ENCODE peak calls at places on chromosomes 2 and 18, in seven cellular contexts. Z, E, W, A, G, M and D are unnamed samples.

GRCh38 chr2:64543006-64543697 is 19.0 kb downstream of the AFTPH start:
- DNase-seq in W (no peak), E (no peak), A (no peak), G (no peak), Z (no peak), M (no peak), D (no peak)

GRCh38 chr2:58601017-58601416 is 359.9 kb upstream of the FANCL start:
- DNase-seq in M (no peak), G (no peak), E (no peak), W (no peak), Z (no peak), A (no peak), D (no peak)

GRCh38 chr2:25822190-25823117 is 55.8 kb downstream of the ASXL2 start:
- DNase-seq in G (peak), E (peak), Z (peak), W (no peak), M (no peak), A (no peak), D (peak)

GRCh38 chr2:129904532-129905446 is 74.7 kb upstream of the RAB6C start:
- DNase-seq in E (peak), M (no peak), W (no peak), Z (no peak), G (no peak), A (no peak), D (no peak)

GRCh38 chr2:231614559-231615057 is 21.9 kb downstream of the TEX44 start:
- DNase-seq in E (peak), A (no peak), W (no peak), M (no peak), Z (peak), G (no peak), D (no peak)

GRCh38 chr2:111184725-111185495 is 64.2 kb downstream of the BCL2L11 start:
- DNase-seq in W (no peak), Z (no peak), M (no peak), A (no peak), G (no peak), E (no peak), D (no peak)

GRCh38 chr2:13819896-13820295 is 812.6 kb upstream of the LRATD1 start:
- DNase-seq in M (no peak), W (no peak), A (no peak), E (no peak), Z (no peak), G (no peak), D (no peak)

GRCh38 chr2:56582570-56582969 is 398.8 kb downstream of the CCDC85A start:
- DNase-seq in E (no peak), M (no peak), A (no peak), Z (no peak), G (no peak), W (no peak), D (no peak)

GRCh38 chr2:62992561-62992960 is 58.1 kb upstream of the OTX1 start:
- DNase-seq in G (no peak), E (no peak), W (no peak), M (no peak), A (no peak), Z (no peak), D (no peak)

GRCh38 chr2:119259296-119259860 is 35.7 kb downstream of the STEAP3 start:
- DNase-seq in Z (no peak), W (no peak), A (no peak), M (no peak), G (no peak), E (no peak), D (no peak)

GRCh38 chr2:208983476-208983875 is 440.4 kb upstream of the MAP2 start:
- DNase-seq in W (no peak), G (no peak), E (no peak), Z (no peak), M (no peak), A (no peak), D (no peak)

GRCh38 chr2:220491633-220492032 is 864.2 kb downstream of the SLC4A3 start:
- DNase-seq in G (no peak), A (no peak), Z (no peak), M (no peak), E (no peak), W (no peak), D (no peak)

GRCh38 chr2:207970825-207971142 is 54.5 kb downstream of the PLEKHM3 start:
- DNase-seq in A (no peak), Z (no peak), E (no peak), G (no peak), W (no peak), M (no peak), D (no peak)

GRCh38 chr2:20382965-20383800 is 32.5 kb upstream of the PUM2 start:
- DNase-seq in W (no peak), E (no peak), G (peak), Z (no peak), A (no peak), M (no peak), D (no peak)

GRCh38 chr18:10051877-10052631 is 138.2 kb downstream of the VAPA start:
- DNase-seq in M (no peak), G (no peak), E (no peak), W (no peak), Z (peak), A (peak), D (no peak)

GRCh38 chr2:238907717-238908173 is 59.9 kb downstream of the TWIST2 start:
- DNase-seq in E (peak), A (no peak), G (no peak), M (no peak), W (no peak), Z (no peak), D (no peak)

GRCh38 chr18:58870130-58870529 is 5.5 kb downstream of the ZNF532 start:
- DNase-seq in G (no peak), Z (no peak), A (no peak), M (no peak), E (no peak), W (no peak), D (no peak)

GRCh38 chr18:58590231-58590630 is 38.7 kb downstream of the ALPK2 start:
- DNase-seq in W (no peak), M (no peak), E (no peak), Z (no peak), G (no peak), A (no peak), D (no peak)

GRCh38 chr2:66674087-66674486 is 239.2 kb downstream of the MEIS1 start:
- DNase-seq in Z (no peak), A (no peak), G (no peak), M (no peak), W (no peak), E (no peak), D (no peak)

GRCh38 chr2:203238711-203239526 is at the start of gene CYP20A1:
- DNase-seq in M (peak), W (peak), G (peak), E (peak), A (peak), Z (peak), D (peak)

GRCh38 chr2:227370791-227371312 is 8.3 kb downstream of the TM4SF20 start:
- DNase-seq in Z (peak), A (no peak), G (no peak), E (no peak), W (no peak), M (no peak), D (no peak)

GRCh38 chr2:191012845-191013616 is 940 bp downstream of the STAT1 start:
- DNase-seq in A (no peak), G (no peak), Z (no peak), W (no peak), M (no peak), E (no peak), D (no peak)

GRCh38 chr2:28616618-28617017 is 120.8 kb downstream of the PLB1 start:
- DNase-seq in Z (no peak), W (no peak), E (no peak), G (no peak), M (no peak), A (no peak), D (no peak)

GRCh38 chr2:102235042-102235473 is 48.2 kb downstream of the IL1RL2 start:
- DNase-seq in G (no peak), A (no peak), W (no peak), M (no peak), Z (no peak), E (no peak), D (no peak)

GRCh38 chr2:234702731-234703225 is 205.9 kb upstream of the ARL4C start:
- DNase-seq in E (no peak), G (no peak), M (no peak), W (no peak), Z (no peak), A (no peak), D (no peak)

GRCh38 chr2:221088506-221088905 is 483.6 kb downstream of the EPHA4 start:
- DNase-seq in W (no peak), G (no peak), A (no peak), M (no peak), Z (no peak), E (no peak), D (no peak)

GRCh38 chr2:94984964-94985575 is 40.4 kb upstream of the MAL start:
- DNase-seq in E (no peak), Z (no peak), A (no peak), M (no peak), W (no peak), G (no peak), D (no peak)

GRCh38 chr2:217657252-217657651 is 345.5 kb downstream of the TNS1 start:
- DNase-seq in W (no peak), M (no peak), G (no peak), A (no peak), Z (no peak), E (no peak), D (no peak)

GRCh38 chr2:217662984-217663602 is 339.7 kb downstream of the TNS1 start:
- DNase-seq in E (no peak), G (no peak), W (no peak), A (no peak), Z (no peak), M (no peak), D (no peak)

GRCh38 chr2:217660423-217660822 is 342.4 kb downstream of the TNS1 start:
- DNase-seq in G (no peak), A (no peak), W (no peak), M (no peak), E (no peak), Z (no peak), D (no peak)

GRCh38 chr2:217664761-217665160 is 338.0 kb downstream of the TNS1 start:
- DNase-seq in G (no peak), M (no peak), E (no peak), W (no peak), Z (no peak), A (no peak), D (no peak)

DNA sequence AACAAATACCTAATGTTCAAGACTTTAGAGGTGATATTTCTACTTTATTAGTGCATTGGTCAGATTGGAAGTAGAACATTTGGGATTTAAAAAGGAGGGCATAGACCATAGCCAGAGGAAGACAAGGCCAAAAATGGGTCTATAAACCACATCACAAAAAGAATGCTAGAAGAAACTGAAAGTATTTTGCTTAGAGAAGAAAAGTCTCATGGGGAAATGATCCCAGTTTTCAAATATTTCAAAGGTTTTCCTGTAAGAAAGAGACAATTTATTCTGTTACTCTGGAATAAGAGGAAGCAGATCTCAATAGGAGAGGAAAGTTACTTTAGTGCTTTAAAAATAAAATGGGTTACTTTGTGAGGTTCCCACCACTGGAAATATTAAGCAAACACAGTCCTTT is 341.4 kb downstream of the TNS1 start:
- DNase-seq in M (no peak), W (no peak), E (no peak), Z (no peak), G (no peak), A (no peak), D (no peak)
- H3K27ac ChIP-seq in M (no peak), W (no peak), E (no peak), Z (peak), G (no peak), A (peak), D (no peak)

GRCh38 chr2:219289195-219289536 is 10.0 kb downstream of the DNAJB2 start:
- DNase-seq in Z (no peak), G (no peak), A (no peak), W (no peak), M (no peak), E (peak), D (no peak)
- H3K27ac ChIP-seq in Z (peak), G (no peak), A (peak), W (no peak), M (peak), E (no peak), D (no peak)

GRCh38 chr18:48137354-48138208 is 207.1 kb upstream of the SMAD2 start:
- DNase-seq in W (no peak), Z (no peak), G (no peak), M (no peak), E (no peak), A (no peak), D (no peak)

GRCh38 chr18:48136051-48136543 is 205.6 kb upstream of the SMAD2 start:
- DNase-seq in E (no peak), M (no peak), Z (no peak), W (no peak), G (no peak), A (no peak), D (no peak)

GRCh38 chr18:48138211-48138610 is 207.8 kb upstream of the SMAD2 start:
- DNase-seq in A (no peak), M (no peak), E (no peak), W (no peak), G (no peak), Z (no peak), D (no peak)

GRCh38 chr18:48135436-48135966 is 205.0 kb upstream of the SMAD2 start:
- DNase-seq in G (no peak), E (no peak), M (no peak), Z (no peak), A (no peak), W (no peak), D (no peak)

GRCh38 chr18:48136544-48137353 is 206.3 kb upstream of the SMAD2 start:
- DNase-seq in A (no peak), G (no peak), M (no peak), Z (no peak), W (no peak), E (no peak), D (no peak)
- H3K27ac ChIP-seq in A (no peak), G (no peak), M (no peak), Z (no peak), W (no peak), E (peak), D (no peak)

GRCh38 chr2:197894751-197895274 is 90.4 kb downstream of the PLCL1 start:
- DNase-seq in E (no peak), G (no peak), W (no peak), M (no peak), A (no peak), Z (no peak), D (no peak)
- H3K27ac ChIP-seq in E (no peak), G (no peak), W (no peak), M (no peak), A (no peak), Z (peak), D (no peak)

DNA sequence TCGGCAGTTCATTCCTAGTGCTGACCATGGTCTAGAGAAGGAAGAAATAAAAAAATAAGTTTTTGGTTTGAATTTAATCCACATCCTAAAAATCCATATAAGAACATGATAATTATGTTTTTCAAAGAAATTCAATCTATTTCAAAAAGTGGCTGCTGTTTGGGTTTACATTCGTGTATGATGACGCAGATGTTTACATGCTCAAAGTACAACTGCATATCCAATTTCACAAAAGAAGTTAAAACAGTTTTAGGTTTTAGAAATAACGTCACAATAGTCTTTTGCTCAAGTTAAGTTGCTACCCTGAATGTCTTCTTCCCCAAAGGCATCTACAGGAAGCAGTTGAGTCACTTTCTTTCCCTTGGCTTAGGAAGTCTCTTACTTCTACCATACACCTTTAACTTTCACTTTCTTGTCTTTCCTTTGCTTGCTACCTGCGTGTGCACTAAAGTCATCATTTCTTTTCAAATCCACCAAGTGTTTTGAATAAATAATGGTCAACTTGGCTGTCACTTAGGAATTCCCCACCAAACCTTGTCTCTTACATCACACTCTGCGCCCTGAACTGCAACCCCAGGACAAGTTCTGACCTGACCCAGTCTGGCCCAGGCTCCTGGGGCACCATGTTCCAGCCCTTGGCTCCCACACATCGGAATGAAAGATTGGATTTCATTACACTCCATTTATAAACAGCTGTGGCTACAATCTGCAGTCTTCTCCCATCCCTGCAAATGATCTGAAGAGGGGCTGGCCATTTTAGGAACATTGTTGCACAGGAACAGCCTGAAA is 28.4 kb downstream of the FAM237A start:
- DNase-seq in M (no peak), A (no peak), G (no peak), W (no peak), E (no peak), Z (no peak), D (no peak)
- H3K27ac ChIP-seq in M (no peak), A (no peak), G (no peak), W (no peak), E (no peak), Z (no peak), D (no peak)

GRCh38 chr18:25042641-25043051 is 309.3 kb downstream of the ZNF521 start:
- DNase-seq in G (no peak), W (no peak), Z (no peak), E (no peak), M (no peak), A (no peak), D (no peak)

GRCh38 chr18:25047983-25048382 is 304.0 kb downstream of the ZNF521 start:
- DNase-seq in G (no peak), A (no peak), W (peak), E (no peak), Z (no peak), M (no peak), D (no peak)

GRCh38 chr18:25043104-25043503 is 308.9 kb downstream of the ZNF521 start:
- DNase-seq in Z (no peak), A (no peak), M (no peak), G (no peak), E (no peak), W (no peak), D (no peak)

GRCh38 chr18:25047421-25047820 is 304.5 kb downstream of the ZNF521 start:
- DNase-seq in A (no peak), W (no peak), G (no peak), M (no peak), E (no peak), Z (no peak), D (no peak)

DNA sequence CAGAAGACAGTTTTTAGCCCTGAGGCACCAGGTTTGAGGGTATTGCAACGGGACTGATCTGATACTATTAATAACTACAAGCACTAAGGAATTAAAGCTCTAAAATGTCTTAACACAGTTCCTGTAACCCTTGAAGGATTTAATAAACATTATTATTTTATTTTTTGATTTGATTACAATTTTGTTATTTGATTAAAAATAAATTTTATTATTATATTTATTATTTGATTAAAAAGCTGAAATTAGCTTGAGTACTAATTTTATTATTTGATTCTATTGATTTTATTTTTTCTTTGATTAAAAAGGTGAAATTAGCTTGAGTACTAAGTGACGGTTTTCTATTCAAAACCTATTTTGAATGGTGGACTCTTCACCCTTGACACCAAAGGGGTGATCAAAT is 307.3 kb downstream of the ZNF521 start:
- DNase-seq in W (no peak), A (no peak), G (no peak), Z (no peak), E (no peak), M (no peak), D (no peak)
- H3K27ac ChIP-seq in W (no peak), A (no peak), G (no peak), Z (no peak), E (no peak), M (no peak), D (no peak)

GRCh38 chr18:59877366-59877765 is 22.4 kb upstream of the PMAIP1 start:
- DNase-seq in M (no peak), Z (no peak), W (no peak), E (no peak), A (no peak), G (no peak), D (no peak)

GRCh38 chr18:59871711-59872362 is 28.0 kb upstream of the PMAIP1 start:
- DNase-seq in A (no peak), E (no peak), W (peak), G (no peak), Z (no peak), M (no peak), D (no peak)

GRCh38 chr18:59873616-59874015 is 26.2 kb upstream of the PMAIP1 start:
- DNase-seq in Z (no peak), W (no peak), E (no peak), M (no peak), G (no peak), A (no peak), D (no peak)

GRCh38 chr18:59876310-59876626 is 23.5 kb upstream of the PMAIP1 start:
- DNase-seq in A (no peak), Z (no peak), W (no peak), E (no peak), M (no peak), G (no peak), D (no peak)

DNA sequence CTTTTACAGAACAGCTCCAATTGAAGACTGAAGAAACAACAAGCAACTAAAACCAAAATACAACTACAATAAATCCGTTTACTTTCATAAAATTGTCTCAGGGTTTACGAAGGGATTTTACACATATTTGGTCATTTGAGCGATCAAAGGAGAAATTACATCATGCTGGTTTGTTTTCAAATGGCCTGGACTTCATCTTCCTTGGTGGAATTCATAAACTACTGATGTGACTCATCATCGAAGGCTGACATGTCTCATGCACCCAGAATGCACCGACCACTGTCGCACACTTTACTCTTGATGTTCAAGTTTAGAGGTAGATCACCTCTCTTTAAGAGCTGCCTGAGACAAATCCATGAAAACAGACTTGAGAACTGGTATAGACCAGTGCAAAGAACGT is 25.6 kb upstream of the PMAIP1 start:
- DNase-seq in G (no peak), Z (no peak), W (no peak), A (no peak), E (no peak), M (no peak), D (no peak)
- H3K27ac ChIP-seq in G (no peak), Z (no peak), W (no peak), A (no peak), E (no peak), M (no peak), D (no peak)